ENCODE peak calls at places on chromosomes 11 and 22, in four cellular contexts. O, I, D and E are unnamed samples.

GRCh38 chr22:24437091-24437490 is 9.7 kb downstream of the ADORA2A start:
- DNase-seq in D (no peak), O (no peak), I (no peak), E (no peak)

GRCh38 chr11:110059706-110060430 is 33.3 kb upstream of the ZC3H12C start:
- DNase-seq in D (no peak), O (no peak), I (no peak), E (no peak)

GRCh38 chr11:39806652-39807051 is 1652.8 kb downstream of the LRRC4C start:
- DNase-seq in D (no peak), I (no peak), O (no peak), E (no peak)

GRCh38 chr22:50008151-50009040 is 4.2 kb downstream of the IL17REL start:
- DNase-seq in I (no peak), D (no peak), O (no peak), E (no peak)

GRCh38 chr22:22558972-22559603 is at the start of gene PRAME:
- DNase-seq in I (peak), D (peak), O (peak), E (peak)

GRCh38 chr22:31496735-31497146 is 405 bp downstream of the SFI1 start:
- DNase-seq in O (peak), I (no peak), D (no peak), E (no peak)

GRCh38 chr11:87820026-87820425 is 355.2 kb downstream of the RAB38 start:
- DNase-seq in I (no peak), D (no peak), O (no peak), E (no peak)

GRCh38 chr11:128594246-128594645 is 6.9 kb upstream of the ETS1 start:
- DNase-seq in D (no peak), I (no peak), O (no peak), E (no peak)

GRCh38 chr11:120135838-120136237 is 2.1 kb downstream of the TRIM29 start:
- DNase-seq in I (no peak), O (no peak), D (no peak), E (no peak)

GRCh38 chr22:19875531-19876313 is 21.0 kb upstream of the GNB1L start:
- DNase-seq in O (no peak), D (no peak), I (no peak), E (no peak)

GRCh38 chr11:22491826-22492225 is 133.8 kb downstream of the FANCF start:
- DNase-seq in O (no peak), D (no peak), I (no peak), E (no peak)
- TF ChIP-seq PHF8 in O (no peak), D (no peak), I (no peak), E (no peak)

GRCh38 chr11:19428206-19429001 is 187.7 kb upstream of the E2F8 start:
- DNase-seq in I (no peak), O (no peak), D (no peak), E (no peak)
- TF ChIP-seq PHF8 in I (no peak), O (no peak), D (no peak), E (no peak)

DNA sequence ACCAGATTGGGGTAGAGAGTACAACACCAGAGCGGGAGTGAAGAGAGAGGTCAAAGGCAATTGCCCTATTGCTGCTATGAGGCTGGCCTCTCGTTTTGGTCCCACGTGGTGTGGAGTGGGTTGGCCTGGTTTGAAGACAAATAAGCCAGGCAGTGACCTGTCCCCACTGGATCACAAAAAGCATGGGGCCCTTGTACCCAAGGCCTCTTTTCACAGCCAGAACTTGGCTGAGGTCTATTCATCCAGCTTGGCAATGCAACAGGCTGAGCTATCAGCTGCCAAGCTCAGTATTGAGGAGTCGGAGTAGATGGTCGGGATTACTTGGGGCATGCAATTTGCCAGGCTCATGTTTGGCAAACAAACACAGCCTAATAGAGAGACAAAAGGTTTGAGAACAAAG is 19.2 kb upstream of the GALNT18 start:
- DNase-seq in O (no peak), D (no peak), I (no peak), E (no peak)
- TF ChIP-seq PHF8 in O (no peak), D (no peak), I (no peak), E (no peak)

DNA sequence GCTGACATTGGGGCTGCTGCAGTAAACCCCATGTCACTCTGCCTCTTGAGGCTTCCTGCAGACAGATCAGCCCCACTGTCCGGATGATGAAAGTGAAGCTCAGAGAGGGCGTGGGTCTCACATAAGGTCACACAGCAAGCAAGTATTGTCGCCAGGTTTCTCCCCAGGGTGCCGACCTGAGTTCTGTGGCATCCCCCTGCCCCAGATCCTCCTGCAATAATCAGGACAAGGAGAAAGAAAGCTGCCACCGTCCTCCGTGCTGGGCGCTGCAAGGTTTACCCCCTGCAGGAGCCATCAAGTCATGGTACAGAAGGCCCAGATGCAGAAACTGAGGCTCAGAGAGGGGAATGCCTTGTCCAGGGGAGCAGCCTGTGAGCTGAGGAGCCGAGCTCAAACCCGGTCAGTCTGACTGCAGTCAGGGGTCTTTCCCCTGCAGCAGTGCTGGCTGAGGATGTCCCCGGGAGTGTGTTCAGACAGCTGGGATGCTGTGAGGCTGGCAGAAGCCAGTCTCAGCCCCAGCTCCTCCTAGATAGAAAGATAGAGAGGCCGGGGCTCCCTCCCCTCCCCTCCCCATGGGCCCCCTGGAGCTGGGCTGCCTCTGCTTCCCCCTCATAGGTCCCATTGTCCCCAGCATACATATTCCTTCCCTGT is 13.2 kb downstream of the EMID1 start:
- DNase-seq in D (no peak), I (no peak), O (no peak), E (no peak)
- TF ChIP-seq PHF8 in D (no peak), I (no peak), O (no peak), E (no peak)